ENCODE peak calls at places on chromosomes 4 and X, in five cellular contexts. One of them, this sample, is unnamed.

GRCh38 chr4:175330236-175330635 is 412.1 kb downstream of the ADAM29 start:
- DNase-seq in A549: no peak
- DNase-seq in stimulated activated naive B cell treated with anti-CD40 and anti-IgM and Interleukin-4, amounts not matched to agents 10 μg/mL and 1 μg/mL and 100 μg/mL, for 72 hours: no peak
- DNase-seq in uterus: no peak
- DNase-seq in GM12892: no peak
- DNase-seq in this sample: peak; percentile 10

GRCh38 chrX:19647731-19648588 is 132.7 kb upstream of the MAP3K15 start:
- DNase-seq in A549: no peak
- DNase-seq in stimulated activated naive B cell treated with anti-CD40 and anti-IgM and Interleukin-4, amounts not matched to agents 10 μg/mL and 1 μg/mL and 100 μg/mL, for 72 hours: no peak
- DNase-seq in uterus: no peak
- DNase-seq in GM12892: no peak
- DNase-seq in this sample: no peak

GRCh38 chr4:130760246-130760645 is 1664.3 kb downstream of the C4orf33 start:
- DNase-seq in A549: no peak
- DNase-seq in stimulated activated naive B cell treated with anti-CD40 and anti-IgM and Interleukin-4, amounts not matched to agents 10 μg/mL and 1 μg/mL and 100 μg/mL, for 72 hours: no peak
- DNase-seq in uterus: no peak
- DNase-seq in GM12892: no peak
- DNase-seq in this sample: no peak

GRCh38 chrX:15653961-15654360 is 10.6 kb downstream of the CLTRN start:
- DNase-seq in A549: no peak
- DNase-seq in stimulated activated naive B cell treated with anti-CD40 and anti-IgM and Interleukin-4, amounts not matched to agents 10 μg/mL and 1 μg/mL and 100 μg/mL, for 72 hours: no peak
- DNase-seq in uterus: no peak
- DNase-seq in GM12892: no peak
- DNase-seq in this sample: no peak

GRCh38 chrX:75228854-75229253 is 45.0 kb upstream of the UPRT start:
- DNase-seq in A549: no peak
- DNase-seq in stimulated activated naive B cell treated with anti-CD40 and anti-IgM and Interleukin-4, amounts not matched to agents 10 μg/mL and 1 μg/mL and 100 μg/mL, for 72 hours: no peak
- DNase-seq in uterus: no peak
- DNase-seq in GM12892: no peak
- DNase-seq in this sample: no peak

GRCh38 chrX:45274576-45274975 is 73.9 kb upstream of the DIPK2B start:
- DNase-seq in A549: no peak
- DNase-seq in stimulated activated naive B cell treated with anti-CD40 and anti-IgM and Interleukin-4, amounts not matched to agents 10 μg/mL and 1 μg/mL and 100 μg/mL, for 72 hours: no peak
- DNase-seq in uterus: no peak
- DNase-seq in GM12892: no peak
- DNase-seq in this sample: no peak

GRCh38 chr4:76342191-76342590 is 35.7 kb downstream of the STBD1 start:
- DNase-seq in A549: no peak
- DNase-seq in stimulated activated naive B cell treated with anti-CD40 and anti-IgM and Interleukin-4, amounts not matched to agents 10 μg/mL and 1 μg/mL and 100 μg/mL, for 72 hours: no peak
- DNase-seq in uterus: no peak
- DNase-seq in GM12892: no peak
- DNase-seq in this sample: no peak

GRCh38 chr4:168825975-168826374 is 184.1 kb downstream of the CBR4 start:
- DNase-seq in A549: no peak
- DNase-seq in stimulated activated naive B cell treated with anti-CD40 and anti-IgM and Interleukin-4, amounts not matched to agents 10 μg/mL and 1 μg/mL and 100 μg/mL, for 72 hours: no peak
- DNase-seq in uterus: no peak
- DNase-seq in GM12892: no peak
- DNase-seq in this sample: no peak

GRCh38 chrX:11944486-11944885 is 186.4 kb downstream of the MSL3 start:
- DNase-seq in A549: peak; percentile 11
- DNase-seq in stimulated activated naive B cell treated with anti-CD40 and anti-IgM and Interleukin-4, amounts not matched to agents 10 μg/mL and 1 μg/mL and 100 μg/mL, for 72 hours: no peak
- DNase-seq in uterus: no peak
- DNase-seq in GM12892: no peak
- DNase-seq in this sample: peak; percentile 26

GRCh38 chr4:150586162-150586561 is 4.2 kb downstream of the MAB21L2 start:
- DNase-seq in A549: no peak
- DNase-seq in stimulated activated naive B cell treated with anti-CD40 and anti-IgM and Interleukin-4, amounts not matched to agents 10 μg/mL and 1 μg/mL and 100 μg/mL, for 72 hours: no peak
- DNase-seq in uterus: no peak
- DNase-seq in GM12892: no peak
- DNase-seq in this sample: no peak

GRCh38 chrX:140177821-140178220 is 212.5 kb upstream of the CXorf66 start:
- DNase-seq in A549: no peak
- DNase-seq in stimulated activated naive B cell treated with anti-CD40 and anti-IgM and Interleukin-4, amounts not matched to agents 10 μg/mL and 1 μg/mL and 100 μg/mL, for 72 hours: no peak
- DNase-seq in uterus: no peak
- DNase-seq in GM12892: no peak
- DNase-seq in this sample: no peak

This sample was measured in GM04504.